ENCODE peak calls at places on chromosomes 5 and 9, in six cellular contexts. W is Daoy; K is PC-3; D is stimulated activated CD8-positive, alpha-beta memory T cell treated with anti-CD3 and anti-CD28 coated beads, Interleukin-2, amount 100 ng/mL, for 1 hour; G is MM.1S; F is amniotic stem cell. Q is an unnamed sample.

GRCh38 chr5:2169417-2169787 is 286.7 kb upstream of the IRX4 start:
- DNase-seq in W (no peak), F (no peak), K (no peak), G (no peak), D (no peak), Q (no peak)

GRCh38 chr9:124137009-124137943 is 120.5 kb upstream of the NEK6 start:
- DNase-seq in D (no peak), K (no peak), F (no peak), W (peak; percentile 74), G (peak; percentile 77), Q (no peak)

GRCh38 chr5:6649186-6649585 is 15.9 kb downstream of the SRD5A1 start:
- DNase-seq in F (no peak), K (no peak), W (no peak), G (no peak), D (no peak), Q (no peak)

GRCh38 chr5:150085191-150085912 is 1.0 kb downstream of the CSF1R start:
- DNase-seq in K (no peak), F (no peak), D (no peak), W (no peak), G (no peak), Q (no peak)

GRCh38 chr5:109697339-109697738 is 7.6 kb downstream of the MAN2A1 start:
- DNase-seq in G (peak; percentile 77), D (no peak), W (no peak), K (no peak), F (no peak), Q (peak; percentile 2)

GRCh38 chr9:111427186-111427585 is 57.0 kb downstream of the ECPAS start:
- DNase-seq in G (no peak), F (no peak), W (peak; percentile 52), K (peak; percentile 82), D (no peak), Q (peak; percentile 34)

GRCh38 chr9:114117996-114118830 is 19.1 kb upstream of the KIF12 start:
- DNase-seq in D (no peak), K (peak; percentile 9), F (no peak), G (no peak), W (no peak), Q (no peak)

GRCh38 chr9:122954253-122954691 is 13.5 kb downstream of the RABGAP1 start:
- DNase-seq in W (no peak), G (no peak), D (no peak), F (no peak), K (peak; percentile 63), Q (peak; percentile 44)

GRCh38 chr5:116554764-116555163 is 19.9 kb downstream of the SEMA6A start:
- DNase-seq in K (no peak), D (no peak), G (no peak), W (no peak), F (no peak), Q (no peak)

GRCh38 chr9:80175286-80175906 is 603.6 kb downstream of the TLE4 start:
- DNase-seq in F (no peak), K (peak; percentile 63), D (no peak), G (peak; percentile 51), W (no peak), Q (peak; percentile 43)

GRCh38 chr5:128572546-128573339 is 34.7 kb upstream of the FBN2 start:
- DNase-seq in G (no peak), F (peak; percentile 58), W (no peak), D (no peak), K (peak; percentile 27), Q (no peak)

GRCh38 chr5:38420691-38421395 is 135.6 kb downstream of the LIFR start:
- DNase-seq in D (no peak), F (peak; percentile 46), K (peak; percentile 83), G (peak; percentile 59), W (peak; percentile 66), Q (peak; percentile 84)

GRCh38 chr5:4941957-4942830 is 197.9 kb upstream of the ADAMTS16 start:
- DNase-seq in F (no peak), D (no peak), G (no peak), W (peak; percentile 30), K (peak; percentile 9), Q (peak; percentile 14)

GRCh38 chr5:143635146-143635752 is 176.7 kb upstream of the HMHB1 start:
- DNase-seq in G (no peak), K (peak; percentile 63), W (peak; percentile 64), D (no peak), F (no peak), Q (no peak)

GRCh38 chr9:115606851-115607250 is 488.9 kb upstream of the TNC start:
- DNase-seq in D (no peak), K (no peak), G (no peak), F (no peak), W (no peak), Q (peak; percentile 52)

GRCh38 chr5:131164161-131164930 is 710 bp downstream of the HINT1 start:
- DNase-seq in W (peak; percentile 81), K (peak; percentile 64), G (peak; percentile 75), D (peak; percentile 57), F (peak; percentile 68), Q (peak; percentile 81)

GRCh38 chr9:811101-811531 is 30.4 kb upstream of the DMRT1 start:
- DNase-seq in K (peak; percentile 87), W (peak; percentile 51), G (no peak), D (no peak), F (no peak), Q (peak; percentile 58)

GRCh38 chr5:72465601-72466563 is 41.3 kb downstream of the ZNF366 start:
- DNase-seq in D (no peak), G (peak; percentile 51), K (peak; percentile 37), F (no peak), W (peak; percentile 54), Q (no peak)

GRCh38 chr9:136178061-136178772 is 26.7 kb downstream of the LHX3 start:
- DNase-seq in W (no peak), F (no peak), D (no peak), K (no peak), G (no peak), Q (no peak)

GRCh38 chr5:138448481-138449398 is 9.9 kb downstream of the REEP2 start:
- DNase-seq in K (no peak), G (no peak), W (peak; percentile 48), D (no peak), F (no peak), Q (peak; percentile 56)

Q was measured in MCF 10A.